ENCODE peak calls at places on chromosome 3, in nine cellular contexts. W, S, U, E, J, C, D, F and T are unnamed samples.

GRCh38 chr3:65732060-65732933 is 306.4 kb downstream of the MAGI1 start:
- DNase-seq in W (peak; percentile 65), E (no peak), U (peak; percentile 80), J (peak; percentile 62), S (no peak), F (peak; percentile 61), D (no peak), C (no peak), T (peak; percentile 20)

GRCh38 chr3:128665362-128666021 is 14.9 kb upstream of the RPN1 start:
- DNase-seq in W (no peak), D (no peak), F (peak; percentile 30), U (no peak), E (no peak), S (no peak), J (no peak), C (no peak), T (no peak)

GRCh38 chr3:55897573-55898224 is 410.6 kb upstream of the WNT5A start:
- DNase-seq in C (no peak), F (no peak), U (peak; percentile 15), W (no peak), J (no peak), E (no peak), D (no peak), S (no peak), T (no peak)

GRCh38 chr3:2465842-2466241 is 367.2 kb downstream of the CNTN4 start:
- DNase-seq in F (no peak), S (no peak), D (no peak), E (no peak), U (no peak), C (no peak), W (no peak), J (no peak), T (no peak)

GRCh38 chr3:127734181-127734720 is 61.5 kb downstream of the ABTB1 start:
- DNase-seq in J (no peak), U (no peak), C (no peak), D (no peak), E (no peak), S (no peak), F (no peak), W (no peak), T (no peak)

GRCh38 chr3:45309876-45310275 is 78.5 kb upstream of the LARS2 start:
- DNase-seq in E (no peak), D (no peak), C (no peak), F (no peak), S (no peak), U (no peak), W (no peak), J (no peak), T (no peak)

GRCh38 chr3:122081543-122081942 is 26.4 kb downstream of the CD86 start:
- DNase-seq in S (no peak), D (no peak), F (no peak), J (no peak), E (no peak), C (no peak), W (no peak), U (no peak), T (no peak)

GRCh38 chr3:139434764-139435291 is 41.5 kb downstream of the RBP2 start:
- DNase-seq in S (no peak), W (peak; percentile 15), D (no peak), F (no peak), C (no peak), U (peak; percentile 67), E (no peak), J (no peak), T (no peak)

GRCh38 chr3:72391659-72392058 is 456.6 kb downstream of the SHQ1 start:
- DNase-seq in F (no peak), C (no peak), J (no peak), S (no peak), E (no peak), U (no peak), W (no peak), D (no peak), T (no peak)

GRCh38 chr3:50138266-50139230 is 16.6 kb upstream of the SEMA3F start:
- DNase-seq in U (peak; percentile 32), D (no peak), J (no peak), F (peak; percentile 43), S (no peak), W (no peak), E (no peak), C (no peak), T (no peak)

GRCh38 chr3:40725026-40725425 is 200.3 kb downstream of the ZNF621 start:
- DNase-seq in W (no peak), J (no peak), C (no peak), U (no peak), E (no peak), S (no peak), F (no peak), D (no peak), T (no peak)

GRCh38 chr3:175940881-175941280 is 1081.7 kb downstream of the NAALADL2 start:
- DNase-seq in S (no peak), U (no peak), D (no peak), F (no peak), W (no peak), E (no peak), J (peak; percentile 19), C (no peak), T (no peak)

GRCh38 chr3:156483961-156484787 is 70.7 kb downstream of the SSR3 start:
- DNase-seq in D (no peak), U (peak; percentile 19), F (peak; percentile 62), C (peak; percentile 47), W (no peak), S (peak; percentile 24), E (peak; percentile 50), J (peak; percentile 9), T (peak; percentile 65)

GRCh38 chr3:115272036-115272824 is 125.1 kb upstream of the ZBTB20 start:
- DNase-seq in F (peak; percentile 53), S (no peak), U (peak; percentile 62), W (peak; percentile 75), C (no peak), D (no peak), J (no peak), E (no peak), T (no peak)

GRCh38 chr3:47011371-47011770 is 31.9 kb downstream of the NBEAL2 start:
- DNase-seq in W (no peak), U (no peak), C (no peak), J (no peak), F (no peak), E (no peak), S (peak; percentile 16), D (no peak), T (no peak)

GRCh38 chr3:73502609-73503560 is 121.9 kb downstream of the PDZRN3 start:
- DNase-seq in E (peak; percentile 14), S (peak; percentile 34), W (peak; percentile 66), U (peak; percentile 69), C (peak; percentile 30), F (peak; percentile 69), D (peak; percentile 80), J (peak; percentile 72), T (peak; percentile 41)

GRCh38 chr3:48565186-48565585 is 1.6 kb upstream of the UCN2 start:
- DNase-seq in C (no peak), S (no peak), J (no peak), E (no peak), F (no peak), D (no peak), U (no peak), W (no peak), T (no peak)

GRCh38 chr3:29374255-29374654 is 93.4 kb downstream of the RBMS3 start:
- DNase-seq in F (no peak), U (no peak), J (no peak), D (no peak), W (no peak), C (no peak), S (no peak), E (no peak), T (no peak)

GRCh38 chr3:32552013-32552412 is 18.6 kb downstream of the DYNC1LI1 start:
- DNase-seq in C (no peak), E (no peak), U (no peak), F (no peak), W (no peak), S (no peak), J (no peak), D (no peak), T (no peak)

GRCh38 chr3:46517782-46518181 is 20.0 kb downstream of the RTP3 start:
- DNase-seq in W (no peak), C (no peak), F (no peak), S (no peak), U (no peak), D (no peak), J (no peak), E (no peak), T (no peak)

GRCh38 chr3:195133462-195133861 is 137.5 kb downstream of the XXYLT1 start:
- DNase-seq in S (no peak), C (peak; percentile 32), F (no peak), U (peak; percentile 43), W (peak; percentile 67), J (peak; percentile 55), D (no peak), E (no peak), T (no peak)